ENCODE peak calls at places on chromosome 17, in four cellular contexts. B is GM12878, Y is fibroblast of lung, Q is GM23248. L is an unnamed sample.

GRCh38 chr17:77208217-77208808 is 67.5 kb downstream of the SEC14L1 start:
- DNase-seq in B (no peak), Y (peak; percentile 42), Q (peak; percentile 82), L (peak; percentile 92)

GRCh38 chr17:21017256-21017655 is 25.6 kb downstream of the USP22 start:
- DNase-seq in B (no peak), Y (no peak), Q (no peak), L (no peak)

GRCh38 chr17:62919388-62919787 is 46.6 kb upstream of the TANC2 start:
- DNase-seq in B (no peak), Y (peak; percentile 94), Q (no peak), L (peak; percentile 52)

GRCh38 chr17:1562178-1562643 is 381 bp downstream of the PITPNA start:
- DNase-seq in B (no peak), Y (peak; percentile 40), Q (peak; percentile 68), L (peak; percentile 54)

GRCh38 chr17:43846963-43847369 is at the start of gene CD300LG:
- DNase-seq in B (no peak), Y (no peak), Q (peak; percentile 27), L (no peak)

GRCh38 chr17:40482722-40483121 is 18.7 kb downstream of the TNS4 start:
- DNase-seq in B (no peak), Y (no peak), Q (no peak), L (no peak)

GRCh38 chr17:59763861-59764260 is 56.4 kb downstream of the VMP1 start:
- DNase-seq in B (no peak), Y (peak; percentile 97), Q (peak; percentile 85), L (peak; percentile 79)

GRCh38 chr17:2034806-2035548 is 5.0 kb downstream of the DPH1 start:
- DNase-seq in B (no peak), Y (peak; percentile 86), Q (peak; percentile 94), L (no peak)

GRCh38 chr17:59695943-59696681 is 11.1 kb downstream of the PTRH2 start:
- DNase-seq in B (no peak), Y (no peak), Q (peak; percentile 41), L (peak; percentile 33)

GRCh38 chr17:52790359-52790955 is 631.9 kb upstream of the CA10 start:
- DNase-seq in B (no peak), Y (no peak), Q (no peak), L (no peak)

GRCh38 chr17:5837055-5837491 is 233.1 kb upstream of the WSCD1 start:
- DNase-seq in B (no peak), Y (peak; percentile 79), Q (peak; percentile 50), L (peak; percentile 79)
- H3K4me2 ChIP-seq in B (no peak overlapping the region), Y (no peak overlapping the region), Q (no peak overlapping the region), L (no peak overlapping the region)

GRCh38 chr17:38509008-38509771 is 80.9 kb downstream of the ARHGAP23 start:
- DNase-seq in B (no peak), Y (peak; percentile 88), Q (peak; percentile 83), L (peak; percentile 91)
- H3K4me2 ChIP-seq in B (peak overlapping the region; percentile 26), Y (peak overlapping the region; percentile 8), Q (no peak overlapping the region), L (peak overlapping the region; percentile 64)

DNA sequence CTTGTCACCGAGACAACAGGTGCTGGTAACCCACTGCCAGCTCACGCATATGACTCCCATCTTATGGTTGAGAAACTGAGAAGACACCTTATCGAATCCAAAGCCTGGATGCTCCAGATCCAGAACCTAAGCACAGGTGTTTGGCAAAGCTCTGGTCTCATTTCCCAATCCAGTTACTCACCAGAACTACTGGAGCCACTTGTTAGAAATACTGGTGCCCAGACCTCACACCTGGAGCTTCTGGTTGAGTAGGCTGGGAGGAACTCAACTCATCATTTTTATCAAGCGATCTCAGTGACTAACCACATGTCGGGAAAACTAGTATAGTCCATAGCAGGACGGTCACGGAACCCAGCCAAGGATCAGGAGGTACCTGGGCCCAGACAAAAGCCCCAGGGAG is 86.7 kb upstream of the RCVRN start:
- DNase-seq in B (no peak), Y (no peak), Q (no peak), L (no peak)
- H3K4me2 ChIP-seq in B (no peak overlapping the region), Y (no peak overlapping the region), Q (no peak overlapping the region), L (no peak overlapping the region)

GRCh38 chr17:61641084-61641483 is 50.1 kb upstream of the NACA2 start:
- DNase-seq in B (no peak), Y (no peak), Q (no peak), L (no peak)
- H3K4me2 ChIP-seq in B (no peak overlapping the region), Y (no peak overlapping the region), Q (no peak overlapping the region), L (no peak overlapping the region)

DNA sequence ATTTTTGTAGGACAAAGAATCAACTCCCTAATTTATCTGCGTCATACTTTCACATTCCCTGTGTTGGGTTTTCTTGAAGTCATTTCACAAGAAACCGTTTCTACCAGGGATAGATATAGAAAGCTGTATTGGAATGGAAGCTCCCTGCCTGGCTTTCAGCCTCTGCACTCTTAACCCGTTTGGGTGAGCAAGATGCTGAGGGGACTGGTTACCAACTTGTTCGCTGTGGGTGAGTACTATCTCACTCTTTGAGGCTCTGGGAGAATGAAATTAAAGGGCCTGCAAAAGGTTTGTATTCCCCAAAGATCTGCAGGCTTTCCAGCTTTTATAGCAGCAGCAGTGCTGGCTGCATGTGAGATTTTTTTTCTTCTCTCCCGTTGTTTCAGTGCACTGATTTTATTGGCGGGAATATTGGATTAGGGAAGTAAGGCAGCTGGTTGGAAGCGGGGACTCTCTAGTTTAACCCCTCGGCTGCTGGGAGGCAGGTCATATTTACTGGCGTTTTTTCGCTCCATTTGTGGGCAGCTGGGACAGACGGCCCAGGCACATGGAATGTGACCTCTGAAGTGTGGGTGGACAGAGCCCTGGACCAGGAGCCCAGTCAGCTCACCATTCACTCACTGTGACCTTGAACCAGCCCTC is 30.9 kb downstream of the C17orf75 start:
- DNase-seq in B (no peak), Y (no peak), Q (peak; percentile 45), L (no peak)
- H3K4me2 ChIP-seq in B (no peak overlapping the region), Y (peak overlapping the region; percentile 64), Q (peak overlapping the region; percentile 25), L (peak overlapping the region; percentile 24)

GRCh38 chr17:48357727-48358126 is 72.3 kb downstream of the SKAP1 start:
- DNase-seq in B (no peak), Y (no peak), Q (no peak), L (no peak)
- H3K4me2 ChIP-seq in B (no peak overlapping the region), Y (no peak overlapping the region), Q (no peak overlapping the region), L (no peak overlapping the region)

GRCh38 chr17:27871407-27871806 is 21.8 kb downstream of the LYRM9 start:
- DNase-seq in B (no peak), Y (no peak), Q (no peak), L (no peak)
- H3K4me2 ChIP-seq in B (no peak overlapping the region), Y (no peak overlapping the region), Q (no peak overlapping the region), L (no peak overlapping the region)

DNA sequence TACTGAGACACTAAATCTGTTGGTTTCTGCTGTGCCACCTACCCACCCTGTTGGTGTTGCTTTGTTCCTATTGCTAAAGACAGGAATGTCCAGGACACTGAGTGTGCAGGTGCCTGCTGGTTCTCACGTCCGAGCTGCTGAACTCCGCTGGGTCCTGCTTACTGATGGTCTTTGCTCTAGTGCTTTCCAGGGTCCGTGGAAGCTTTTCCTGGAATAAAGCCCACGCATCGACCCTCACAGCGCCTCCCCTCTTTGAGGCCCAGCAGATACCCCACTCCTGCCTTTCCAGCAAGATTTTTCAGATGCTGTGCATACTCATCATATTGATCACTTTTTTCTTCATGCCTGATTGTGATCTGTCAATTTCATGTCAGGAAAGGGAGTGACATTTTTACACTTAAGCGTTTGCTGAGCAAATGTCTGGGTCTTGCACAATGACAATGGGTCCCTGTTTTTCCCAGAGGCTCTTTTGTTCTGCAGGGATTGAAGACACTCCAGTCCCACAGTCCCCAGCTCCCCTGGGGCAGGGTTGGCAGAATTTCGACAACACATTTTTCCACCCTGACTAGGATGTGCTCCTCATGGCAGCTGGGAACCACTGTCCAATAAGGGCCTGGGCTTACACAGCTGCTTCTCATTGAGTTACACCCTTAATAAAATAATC is 14.6 kb downstream of the STH start:
- DNase-seq in B (no peak), Y (peak; percentile 15), Q (peak; percentile 87), L (no peak)
- H3K4me2 ChIP-seq in B (no peak overlapping the region), Y (no peak overlapping the region), Q (peak overlapping the region; percentile 80), L (no peak overlapping the region)

GRCh38 chr17:36546418-36547093 is 1.8 kb downstream of the GGNBP2 start:
- DNase-seq in B (no peak), Y (no peak), Q (peak; percentile 39), L (peak; percentile 11)

GRCh38 chr17:36545465-36546417 is 1.0 kb downstream of the GGNBP2 start:
- DNase-seq in B (peak; percentile 82), Y (peak; percentile 97), Q (peak; percentile 98), L (peak; percentile 98)

GRCh38 chr17:36547776-36548175 is 3.1 kb downstream of the GGNBP2 start:
- DNase-seq in B (no peak), Y (no peak), Q (peak; percentile 16), L (no peak)

GRCh38 chr17:36553459-36553858 is 8.7 kb downstream of the GGNBP2 start:
- DNase-seq in B (no peak), Y (no peak), Q (no peak), L (no peak)

DNA sequence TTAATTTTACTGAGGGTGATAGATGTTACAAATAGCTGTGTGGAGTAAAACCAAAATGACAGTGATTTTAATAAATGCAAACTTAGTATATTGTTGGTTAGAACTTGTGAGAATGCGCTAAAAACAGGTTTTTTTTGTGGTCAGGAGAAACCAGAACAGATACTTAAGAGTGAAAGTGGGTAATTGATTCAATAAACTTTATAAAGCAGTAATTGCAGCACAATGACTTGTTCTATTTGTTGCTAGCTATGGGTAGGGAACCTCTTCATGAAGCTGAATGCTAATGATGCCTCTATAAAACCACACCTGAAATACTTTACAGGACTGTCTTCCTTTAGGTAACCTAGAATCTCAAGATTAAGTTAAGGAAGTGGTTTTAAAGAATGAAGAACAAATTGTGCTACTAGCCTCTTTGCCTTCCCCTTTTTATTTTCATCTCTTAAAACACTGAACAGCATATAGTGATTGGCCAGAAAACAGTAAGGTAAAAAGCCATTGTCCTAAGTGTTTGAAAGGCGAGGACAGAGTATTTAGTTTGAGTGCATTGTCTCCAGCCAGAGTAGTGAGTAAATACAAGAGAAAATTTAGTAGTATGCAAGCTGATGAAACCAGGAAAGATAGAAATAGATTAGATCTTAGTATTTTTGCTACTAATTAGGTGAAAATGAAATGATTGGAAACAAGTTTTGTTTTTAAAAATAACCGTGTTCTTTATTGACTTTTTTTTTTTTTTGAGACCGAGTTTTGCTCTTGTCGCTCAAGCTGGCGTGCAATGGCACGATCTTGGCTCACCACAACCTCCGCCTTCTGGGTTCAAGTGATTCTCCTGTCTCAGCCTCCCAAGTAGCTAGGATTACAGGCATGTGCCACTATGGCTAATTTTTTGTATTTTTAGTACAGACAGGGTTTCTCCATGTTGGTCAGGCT is 6.0 kb downstream of the GGNBP2 start:
- DNase-seq in B (peak; percentile 61), Y (no peak), Q (no peak), L (no peak)
- H3K4me2 ChIP-seq in B (peak overlapping the region; percentile 46), Y (no peak overlapping the region), Q (no peak overlapping the region), L (no peak overlapping the region)